ENCODE peak calls at places on chromosomes 13 and 19, in six cellular contexts. J is cardiac muscle cell, U is K562, H is colonic mucosa, L is suprapubic skin, D is lung. G is an unnamed sample. For H3K4me1, the result is how much of the 10 kb centered on the place peaks cover.

GRCh38 chr19:39506944-39507714 is 7.8 kb upstream of the SELENOV start:
- DNase-seq in L (no peak), U (peak), D (no peak), J (peak), H (peak), G (no peak)

GRCh38 chr19:2609389-2610116 is 92.9 kb downstream of the GNG7 start:
- DNase-seq in H (no peak), U (no peak), D (no peak), J (no peak), L (no peak), G (no peak)

GRCh38 chr13:113776231-113777125 is 17.5 kb downstream of the TMEM255B start:
- DNase-seq in U (no peak), L (no peak), J (no peak), H (no peak), D (no peak), G (peak)

GRCh38 chr13:113176292-113176691 is 17.8 kb downstream of the PROZ start:
- DNase-seq in J (no peak), U (no peak), D (no peak), H (peak), L (no peak), G (no peak)

GRCh38 chr13:76512676-76513277 is 373.4 kb downstream of the KCTD12 start:
- DNase-seq in L (no peak), H (no peak), D (no peak), J (no peak), U (no peak), G (no peak)

GRCh38 chr13:97231118-97231831 is 9.1 kb downstream of the MBNL2 start:
- DNase-seq in U (no peak), H (no peak), J (no peak), L (no peak), D (no peak), G (no peak)

GRCh38 chr19:13398780-13399726 is 107.2 kb downstream of the CACNA1A start:
- DNase-seq in D (no peak), U (peak), H (no peak), J (no peak), L (no peak), G (no peak)

GRCh38 chr19:45091031-45091918 is 1.7 kb upstream of the PPP1R37 start:
- DNase-seq in D (peak), U (peak), J (peak), L (peak), H (peak), G (peak)

GRCh38 chr13:112882555-112883024 is 86.4 kb upstream of the MCF2L start:
- DNase-seq in U (no peak), H (no peak), J (no peak), L (no peak), D (no peak), G (no peak)

GRCh38 chr19:53308339-53308811 is 25.2 kb upstream of the ZNF845 start:
- DNase-seq in J (peak), U (peak), D (no peak), H (no peak), L (no peak), G (no peak)

GRCh38 chr13:112771877-112772538 is 82.2 kb downstream of the ATP11A start:
- DNase-seq in L (no peak), H (no peak), U (no peak), D (no peak), J (no peak), G (no peak)

GRCh38 chr13:95644611-95645052 is at the start of gene DZIP1:
- DNase-seq in D (peak), L (peak), U (no peak), J (peak), H (peak), G (peak)

GRCh38 chr19:33688657-33688992 is 66.9 kb downstream of the CHST8 start:
- DNase-seq in U (no peak), J (no peak), L (peak), D (no peak), H (no peak), G (no peak)

GRCh38 chr13:106859505-106859904 is 291.6 kb upstream of the ARGLU1 start:
- DNase-seq in H (no peak), L (no peak), D (no peak), J (no peak), U (no peak), G (no peak)

GRCh38 chr13:43805681-43806128 is 18.9 kb upstream of the ENOX1 start:
- DNase-seq in L (no peak), U (no peak), D (no peak), J (no peak), H (no peak), G (no peak)

GRCh38 chr19:17244618-17245534 is 843 bp downstream of the NR2F6 start:
- DNase-seq in H (peak), L (no peak), D (no peak), U (no peak), J (no peak), G (peak)

GRCh38 chr13:99270503-99270902 is 12.3 kb upstream of the GPR18 start:
- DNase-seq in L (no peak), H (no peak), J (no peak), D (no peak), U (no peak), G (no peak)

GRCh38 chr19:6610934-6611370 is 20.0 kb upstream of the CD70 start:
- DNase-seq in H (no peak), J (no peak), L (no peak), U (no peak), D (no peak), G (no peak)

GRCh38 chr19:38043649-38044144 is 136.7 kb downstream of the SIPA1L3 start:
- DNase-seq in U (no peak), L (no peak), H (no peak), J (no peak), D (no peak), G (no peak)

GRCh38 chr19:42108527-42109389 is 23.5 kb downstream of the POU2F2 start:
- DNase-seq in U (peak), L (peak), D (peak), H (peak), J (peak), G (peak)

GRCh38 chr19:28488006-28488405 is 724.9 kb downstream of the UQCRFS1 start:
- DNase-seq in H (peak), J (no peak), D (no peak), U (no peak), L (no peak), G (no peak)

GRCh38 chr13:20017365-20017711 is 58.8 kb downstream of the ZMYM2 start:
- DNase-seq in L (no peak), H (no peak), J (no peak), U (no peak), D (no peak), G (no peak)

GRCh38 chr19:31340059-31341025 is 8.9 kb downstream of the TSHZ3 start:
- DNase-seq in J (no peak), L (no peak), H (no peak), D (no peak), U (no peak), G (no peak)

GRCh38 chr19:11612816-11613511 is 15.7 kb downstream of the ZNF627 start:
- DNase-seq in D (no peak), U (no peak), L (no peak), H (no peak), J (no peak), G (no peak)

GRCh38 chr19:50500060-50500752 is 10.8 kb downstream of the JOSD2 start:
- DNase-seq in L (no peak), D (no peak), U (peak), H (no peak), J (peak), G (peak)

GRCh38 chr19:32351807-32352630 is 6.6 kb downstream of the ZNF507 start:
- DNase-seq in L (no peak), H (no peak), J (no peak), D (no peak), U (no peak), G (no peak)

GRCh38 chr19:58428617-58429016 is 11.3 kb downstream of the ZNF132 start:
- DNase-seq in J (no peak), H (no peak), D (no peak), L (no peak), U (no peak), G (no peak)

GRCh38 chr13:113927661-113928581 is 46.0 kb downstream of the C13orf46 start:
- DNase-seq in D (no peak), U (no peak), J (no peak), H (no peak), L (peak), G (peak)

GRCh38 chr13:105638446-105638845 is 897.0 kb downstream of the EFNB2 start:
- DNase-seq in U (no peak), L (no peak), J (no peak), D (no peak), H (no peak), G (no peak)

GRCh38 chr13:48040059-48040458 is 2.5 kb downstream of the NUDT15 start:
- DNase-seq in J (no peak), U (no peak), D (no peak), L (no peak), H (no peak), G (no peak)

GRCh38 chr19:39671739-39672363 is 16.1 kb downstream of the LGALS16 start:
- DNase-seq in D (peak), H (peak), J (peak), U (no peak), L (no peak), G (no peak)

GRCh38 chr13:106561551-106562170 is 6.3 kb downstream of the ARGLU1 start:
- DNase-seq in L (no peak), J (peak), D (no peak), U (no peak), H (no peak), G (no peak)

DNA sequence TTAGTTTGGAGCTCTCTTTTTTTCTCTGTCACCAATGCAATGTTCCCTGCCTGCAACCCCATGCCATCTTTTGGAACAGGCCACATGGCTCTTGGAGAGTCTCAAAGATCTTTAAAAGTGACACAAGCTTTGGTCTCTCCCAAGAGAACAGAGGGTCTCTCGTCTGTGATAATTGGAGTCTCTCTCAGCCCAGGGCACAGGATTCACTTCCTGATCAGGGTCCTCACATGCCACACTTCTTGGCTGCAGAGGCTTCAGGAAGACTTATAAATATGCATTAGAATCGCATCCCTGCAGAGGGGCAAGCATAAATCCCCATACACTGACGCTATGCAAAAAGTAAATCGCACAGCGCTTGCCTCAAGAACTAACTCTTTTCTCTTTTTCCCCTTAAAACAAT is 240.4 kb downstream of the IRS2 start:
- DNase-seq in U (no peak), H (no peak), L (no peak), D (no peak), J (no peak), G (no peak)
- H3K4me1 ChIP-seq in U (under half), H (under half), L (under half), D (under half), J (under half), G (under half)

DNA sequence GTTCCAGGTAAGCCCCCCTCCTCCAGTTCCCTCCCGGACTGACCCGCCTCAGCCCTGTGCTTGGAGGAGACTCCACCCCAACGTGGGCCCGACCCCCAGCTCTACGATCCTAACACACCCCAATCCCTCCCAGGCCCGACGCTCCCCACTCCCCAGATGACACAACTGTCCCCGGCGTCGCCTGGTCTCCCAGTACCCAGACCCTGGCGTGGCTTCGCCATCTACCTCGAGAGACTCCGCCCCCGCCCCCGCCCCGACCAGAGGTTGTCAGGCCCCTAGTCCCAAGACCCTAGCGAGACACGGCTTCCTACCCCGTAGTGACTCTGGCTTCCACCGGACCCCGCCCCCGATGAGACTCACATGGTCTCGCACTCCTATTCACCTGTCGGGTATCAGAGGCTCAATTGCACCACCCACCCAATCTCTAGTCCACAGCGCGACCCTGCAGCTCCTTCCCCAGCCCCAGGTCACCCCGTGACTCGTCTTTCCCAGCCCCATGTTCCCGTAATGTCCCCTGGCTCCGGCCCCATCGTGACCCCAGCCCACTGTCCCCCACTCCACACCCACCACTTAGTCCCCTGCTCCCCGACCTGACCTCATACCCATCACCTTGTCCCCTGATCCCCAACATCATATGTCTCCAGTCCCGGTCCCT is 2.9 kb downstream of the CD37 start:
- DNase-seq in L (peak), D (no peak), U (no peak), H (no peak), J (peak), G (no peak)
- H3K4me1 ChIP-seq in L (under half), D (under half), U (under half), H (under half), J (under half), G (under half)

GRCh38 chr13:40439928-40440327 is 226.5 kb downstream of the FOXO1 start:
- DNase-seq in U (no peak), J (no peak), L (no peak), D (no peak), H (no peak), G (peak)
- H3K4me1 ChIP-seq in U (under half), J (under half), L (under half), D (under half), H (under half), G (under half)

DNA sequence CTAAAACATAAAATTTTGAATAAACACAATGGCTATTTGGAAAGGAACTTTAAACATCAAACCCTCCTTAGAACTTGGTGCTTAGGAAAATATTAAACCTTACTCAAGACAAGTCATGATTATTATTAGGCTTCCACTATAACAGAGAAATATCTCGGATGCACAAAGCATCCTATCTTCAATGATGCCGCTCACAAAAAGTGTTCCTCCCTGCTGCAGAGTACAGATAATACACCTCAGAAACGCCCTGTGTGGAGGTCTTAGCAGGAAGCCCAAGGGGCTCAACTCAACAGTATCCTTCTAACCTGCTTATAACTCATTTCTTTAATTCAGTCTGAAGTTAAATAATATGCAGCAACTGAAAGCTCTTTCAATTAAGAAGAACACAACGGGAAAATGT is 12.2 kb downstream of the ELF1 start:
- DNase-seq in L (no peak), J (no peak), D (no peak), H (no peak), U (no peak), G (no peak)
- H3K4me1 ChIP-seq in L (half or more), J (under half), D (under half), H (under half), U (under half), G (under half)